ENCODE peak calls at places on chromosomes 1 and 21, in four cellular contexts. E is K562, P is H9, W is fibroblast of lung. O is an unnamed sample.

GRCh38 chr1:167627865-167628641 is 2.0 kb upstream of the RCSD1 start:
- DNase-seq in E (peak), P (no peak), W (no peak), O (no peak)

GRCh38 chr1:29901618-29902017 is 665.3 kb downstream of the PTPRU start:
- DNase-seq in E (no peak), P (peak), W (no peak), O (no peak)

GRCh38 chr1:245858683-245859509 is 648.2 kb downstream of the SMYD3 start:
- DNase-seq in E (no peak), P (no peak), W (peak), O (no peak)

GRCh38 chr1:225319951-225320350 is 107.9 kb downstream of the LBR start:
- DNase-seq in E (no peak), P (no peak), W (peak), O (no peak)

GRCh38 chr1:229557214-229557850 is 1.2 kb downstream of the ABCB10 start:
- DNase-seq in E (no peak), P (no peak), W (peak), O (no peak)

GRCh38 chr1:52707927-52708655 is 9.9 kb upstream of the COA7 start:
- DNase-seq in E (no peak), P (no peak), W (peak), O (no peak)

GRCh38 chr1:9655836-9656235 is 4.3 kb downstream of the PIK3CD start:
- DNase-seq in E (no peak), P (no peak), W (no peak), O (no peak)

GRCh38 chr1:66258404-66259105 is 275.4 kb upstream of the SGIP1 start:
- DNase-seq in E (no peak), P (no peak), W (no peak), O (no peak)

GRCh38 chr1:154402409-154402921 is 2.7 kb upstream of the IL6R start:
- DNase-seq in E (no peak), P (no peak), W (no peak), O (no peak)

GRCh38 chr1:98426092-98426491 is 235.4 kb upstream of the SNX7 start:
- DNase-seq in E (no peak), P (no peak), W (no peak), O (no peak)

GRCh38 chr1:241614572-241614971 is 25.6 kb downstream of the CHML start:
- DNase-seq in E (no peak), P (no peak), W (no peak), O (no peak)

GRCh38 chr21:34812510-34813265 is 143.9 kb downstream of the CLIC6 start:
- DNase-seq in E (no peak), P (no peak), W (peak), O (no peak)

GRCh38 chr1:162861101-162861500 is at the start of gene CCDC190:
- DNase-seq in E (no peak), P (peak), W (no peak), O (no peak)

GRCh38 chr1:35558374-35559316 is 1.0 kb downstream of the NCDN start:
- DNase-seq in E (no peak), P (no peak), W (no peak), O (no peak)

GRCh38 chr1:33348676-33349080 is 27.8 kb upstream of the A3GALT2 start:
- DNase-seq in E (no peak), P (no peak), W (peak), O (no peak)

GRCh38 chr1:36884029-36884701 is 150.2 kb downstream of the GRIK3 start:
- DNase-seq in E (no peak), P (peak), W (no peak), O (no peak)

GRCh38 chr1:217554849-217555248 is 76.0 kb downstream of the GPATCH2 start:
- DNase-seq in E (no peak), P (no peak), W (no peak), O (no peak)

GRCh38 chr1:232291258-232291657 is 338.7 kb downstream of the SIPA1L2 start:
- DNase-seq in E (no peak), P (no peak), W (peak), O (no peak)

GRCh38 chr21:14306143-14306907 is 76.6 kb downstream of the HSPA13 start:
- DNase-seq in E (no peak), P (no peak), W (peak), O (no peak)

GRCh38 chr1:109802136-109802900 is 38.6 kb upstream of the EPS8L3 start:
- DNase-seq in E (no peak), P (peak), W (no peak), O (no peak)

GRCh38 chr21:31459457-31459856 is 115.4 kb upstream of the TIAM1 start:
- DNase-seq in E (peak), P (peak), W (no peak), O (no peak)

GRCh38 chr1:51897699-51898031 is 19.1 kb upstream of the NRDC start:
- DNase-seq in E (no peak), P (no peak), W (peak), O (peak)

GRCh38 chr1:108570128-108570527 is 10.2 kb downstream of the EEIG2 start:
- DNase-seq in E (peak), P (peak), W (no peak), O (no peak)

GRCh38 chr1:111813440-111814304 is 58.0 kb downstream of the DDX20 start:
- DNase-seq in E (peak), P (no peak), W (no peak), O (no peak)

GRCh38 chr1:7379445-7379971 is 391.6 kb upstream of the VAMP3 start:
- DNase-seq in E (no peak), P (peak), W (peak), O (peak)

GRCh38 chr1:21175670-21176581 is 771 bp downstream of the EIF4G3 start:
- DNase-seq in E (peak), P (peak), W (no peak), O (no peak)

GRCh38 chr1:58781541-58782307 is 2.1 kb downstream of the JUN start:
- DNase-seq in E (peak), P (peak), W (peak), O (no peak)

GRCh38 chr1:87074001-87074795 is 159.8 kb downstream of the HS2ST1 start:
- DNase-seq in E (no peak), P (no peak), W (peak), O (no peak)

GRCh38 chr1:112165375-112165774 is 175.9 kb upstream of the KCND3 start:
- DNase-seq in E (no peak), P (no peak), W (no peak), O (no peak)

GRCh38 chr1:88608139-88608943 is 75.7 kb upstream of the PKN2 start:
- DNase-seq in E (peak), P (no peak), W (peak), O (no peak)

GRCh38 chr1:34419662-34420061 is 243.0 kb downstream of the C1orf94 start:
- DNase-seq in E (no peak), P (peak), W (no peak), O (no peak)

GRCh38 chr1:237864338-237865244 is 26.1 kb downstream of the ZP4 start:
- DNase-seq in E (peak), P (peak), W (peak), O (no peak)

GRCh38 chr1:176436251-176436650 is 26.7 kb upstream of the PAPPA2 start:
- DNase-seq in E (no peak), P (no peak), W (no peak), O (no peak)

GRCh38 chr1:184299076-184299790 is 87.6 kb upstream of the C1orf21 start:
- DNase-seq in E (no peak), P (no peak), W (peak), O (no peak)

GRCh38 chr21:33168886-33169285 is 60.9 kb upstream of the IFNAR2 start:
- DNase-seq in E (no peak), P (no peak), W (no peak), O (no peak)

GRCh38 chr1:162649606-162650005 is 17.3 kb downstream of the DDR2 start:
- DNase-seq in E (no peak), P (no peak), W (peak), O (no peak)

GRCh38 chr21:36545776-36546511 is 66.0 kb upstream of the CLDN14 start:
- DNase-seq in E (no peak), P (no peak), W (no peak), O (no peak)

GRCh38 chr1:188715566-188715965 is 1762.1 kb downstream of the BRINP3 start:
- DNase-seq in E (no peak), P (no peak), W (no peak), O (no peak)

GRCh38 chr1:54579337-54579781 is 31.3 kb downstream of the ACOT11 start:
- DNase-seq in E (no peak), P (no peak), W (no peak), O (no peak)

DNA sequence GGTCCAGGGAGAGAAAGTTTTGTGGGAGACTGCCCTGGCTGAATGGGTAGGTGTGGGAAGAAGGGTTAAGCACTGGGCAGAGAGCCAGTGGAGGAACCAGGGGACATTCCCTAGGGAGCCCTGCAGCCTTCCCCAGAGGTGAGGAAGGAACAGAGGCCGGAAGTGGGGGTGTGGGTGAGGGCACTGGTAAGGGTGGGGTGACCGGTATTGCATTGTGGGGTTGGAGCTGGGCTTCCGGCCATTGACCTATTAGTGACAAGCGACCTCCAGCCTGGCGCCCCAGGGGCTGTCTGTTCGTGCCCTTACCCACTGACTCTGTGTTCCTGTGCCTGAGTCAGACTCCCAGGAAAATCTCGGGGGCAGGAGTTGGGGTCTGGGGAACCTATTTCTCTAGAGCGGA is 3.5 kb upstream of the TSPAN1 start:
- DNase-seq in E (no peak), P (no peak), W (no peak), O (no peak)
- H2AFZ ChIP-seq in E (no peak), P (no peak), W (no peak), O (no peak)

DNA sequence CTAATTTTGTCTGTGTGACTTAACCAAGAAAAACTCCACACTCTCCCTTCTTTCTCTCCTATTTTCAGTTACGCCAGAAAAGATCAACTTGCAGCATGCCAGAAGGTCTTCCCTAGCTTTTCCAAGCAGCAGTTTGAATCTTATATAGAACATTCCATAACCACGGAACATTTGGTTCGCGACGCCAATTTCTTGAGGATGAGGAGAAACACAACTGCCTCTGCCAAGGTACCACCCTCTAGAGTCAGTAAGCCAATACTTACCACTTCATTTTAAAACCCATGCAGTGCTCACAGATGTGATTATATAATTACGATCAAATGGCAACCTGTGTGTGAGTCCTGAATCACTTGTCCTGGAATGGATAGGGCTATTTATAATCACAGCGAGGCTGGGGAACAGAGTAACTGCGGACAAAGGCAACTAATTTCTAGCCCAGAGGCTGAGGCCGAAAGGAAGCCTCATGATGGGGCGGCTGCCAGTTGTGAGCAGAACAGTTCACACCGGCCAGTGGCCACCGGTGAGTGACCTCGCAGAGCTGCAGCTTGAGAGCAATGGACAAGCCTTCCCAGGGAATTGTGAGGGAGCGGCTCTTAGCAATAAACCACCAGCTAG is 43.2 kb upstream of the BACE2 start:
- DNase-seq in E (no peak), P (no peak), W (no peak), O (no peak)
- H2AFZ ChIP-seq in E (no peak), P (no peak), W (no peak), O (peak)

GRCh38 chr1:114648503-114648902 is 21.3 kb downstream of the DENND2C start:
- DNase-seq in E (peak), P (no peak), W (no peak), O (no peak)
- H2AFZ ChIP-seq in E (no peak), P (no peak), W (no peak), O (no peak)

GRCh38 chr1:234897365-234897699 is 231.3 kb downstream of the TOMM20 start:
- DNase-seq in E (no peak), P (no peak), W (no peak), O (no peak)

GRCh38 chr1:234898455-234899033 is 230.1 kb downstream of the TOMM20 start:
- DNase-seq in E (no peak), P (no peak), W (no peak), O (no peak)

GRCh38 chr1:234897754-234898454 is 230.7 kb downstream of the TOMM20 start:
- DNase-seq in E (no peak), P (no peak), W (no peak), O (no peak)

GRCh38 chr1:234900601-234901000 is 228.0 kb downstream of the TOMM20 start:
- DNase-seq in E (no peak), P (no peak), W (no peak), O (no peak)

GRCh38 chr1:234899041-234899787 is 229.4 kb downstream of the TOMM20 start:
- DNase-seq in E (no peak), P (no peak), W (no peak), O (no peak)
- H2AFZ ChIP-seq in E (peak), P (no peak), W (no peak), O (no peak)

DNA sequence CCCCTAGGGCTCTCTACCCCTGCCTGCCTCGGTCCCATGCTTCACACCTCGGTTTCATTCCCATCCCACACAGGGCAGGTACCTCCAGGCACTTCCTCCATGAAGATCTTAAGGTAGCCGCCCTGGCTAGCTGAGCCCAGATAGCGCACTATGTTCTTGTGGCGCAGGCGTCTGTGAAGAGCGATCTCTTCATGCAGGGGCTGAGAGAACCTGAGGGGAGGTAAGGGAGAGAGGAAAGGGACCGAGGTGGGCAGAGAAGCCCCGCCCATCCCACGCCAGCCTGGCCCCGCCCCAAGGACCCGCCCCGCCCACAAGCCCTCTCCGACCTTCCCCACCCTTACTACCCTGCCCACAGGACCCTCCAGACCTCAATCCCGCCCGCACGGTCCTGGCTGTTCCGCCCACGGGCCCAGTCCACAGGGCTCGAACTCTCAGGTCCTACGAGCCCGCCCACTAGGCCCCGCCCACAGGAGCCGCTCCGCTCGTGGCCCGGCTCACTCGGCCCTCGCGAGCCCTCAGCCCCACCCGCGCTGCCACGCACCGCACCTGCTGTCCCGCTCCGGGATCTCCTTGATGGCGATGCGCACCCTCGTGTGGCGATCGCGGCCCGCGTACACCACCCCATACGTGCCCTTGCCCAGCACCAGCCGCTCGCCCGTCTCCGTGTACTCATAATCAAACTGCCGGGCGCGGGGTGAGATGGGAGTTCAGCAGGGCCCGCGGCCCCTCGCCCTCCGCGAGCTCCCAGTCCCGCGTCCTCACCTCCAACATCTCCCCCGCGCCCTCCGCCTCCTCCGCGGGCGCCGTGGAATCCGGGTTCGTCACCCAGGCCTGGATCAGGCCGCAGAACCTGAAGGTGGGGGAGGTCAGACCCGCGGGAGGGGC is 6.4 kb downstream of the MAP3K6 start:
- DNase-seq in E (peak), P (peak), W (no peak), O (no peak)
- H2AFZ ChIP-seq in E (peak), P (no peak), W (no peak), O (no peak)

GRCh38 chr1:244311784-244312532 is 139.8 kb downstream of the ADSS2 start:
- DNase-seq in E (no peak), P (no peak), W (no peak), O (no peak)
- H2AFZ ChIP-seq in E (no peak), P (no peak), W (peak), O (peak)

DNA sequence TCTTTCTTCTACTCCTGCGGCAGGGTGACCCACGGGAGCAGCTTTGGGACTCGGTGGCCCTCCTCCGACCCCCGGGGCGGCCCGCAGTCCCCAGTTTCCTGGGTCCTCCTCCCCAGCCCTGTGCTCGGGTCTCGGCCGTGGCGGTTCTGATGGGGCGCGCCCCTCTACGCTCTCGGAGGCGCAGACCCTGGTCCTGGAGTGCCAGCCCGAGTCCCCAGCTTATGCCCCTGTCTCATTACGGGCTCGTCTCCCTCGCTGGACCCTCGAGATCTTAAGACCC is 430 bp downstream of the BTG2 start:
- DNase-seq in E (no peak), P (no peak), W (no peak), O (no peak)
- H2AFZ ChIP-seq in E (peak), P (no peak), W (no peak), O (no peak)

DNA sequence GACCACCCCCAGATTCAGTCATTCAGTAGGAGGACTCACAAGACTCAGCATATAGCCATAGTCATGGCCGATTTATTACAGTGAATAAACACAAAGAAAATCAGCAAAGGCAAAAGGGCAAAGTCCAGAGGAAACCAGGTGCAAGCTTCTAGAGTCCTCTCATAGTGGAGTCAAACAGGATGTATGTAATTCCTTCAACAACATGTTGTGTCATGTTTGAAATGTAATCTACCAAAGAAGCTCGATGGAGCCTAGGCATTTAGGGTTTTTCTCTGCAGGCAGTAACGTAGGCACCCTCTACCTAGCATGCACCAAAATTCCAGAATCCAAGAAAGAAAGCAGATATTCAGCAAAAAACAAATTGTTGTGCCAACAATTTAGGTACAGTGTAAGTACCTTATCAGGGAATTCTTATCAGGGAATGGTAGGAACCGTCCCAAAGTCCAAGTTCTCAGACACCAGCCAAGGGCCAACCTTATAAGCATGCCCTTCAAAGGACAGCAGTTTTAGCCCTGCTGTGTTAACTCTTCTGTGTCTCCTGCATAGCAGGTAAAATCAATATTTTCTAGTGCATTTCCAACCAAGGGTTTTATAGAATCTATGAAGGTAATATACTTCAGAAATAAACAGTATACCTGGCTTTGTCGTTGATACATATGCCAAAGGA is 16.1 kb upstream of the SLAMF6 start:
- DNase-seq in E (no peak), P (no peak), W (no peak), O (no peak)
- H2AFZ ChIP-seq in E (peak), P (no peak), W (no peak), O (peak)

GRCh38 chr1:200150721-200151120 is 123.2 kb downstream of the NR5A2 start:
- DNase-seq in E (peak), P (no peak), W (peak), O (no peak)
- H2AFZ ChIP-seq in E (peak), P (no peak), W (no peak), O (no peak)

DNA sequence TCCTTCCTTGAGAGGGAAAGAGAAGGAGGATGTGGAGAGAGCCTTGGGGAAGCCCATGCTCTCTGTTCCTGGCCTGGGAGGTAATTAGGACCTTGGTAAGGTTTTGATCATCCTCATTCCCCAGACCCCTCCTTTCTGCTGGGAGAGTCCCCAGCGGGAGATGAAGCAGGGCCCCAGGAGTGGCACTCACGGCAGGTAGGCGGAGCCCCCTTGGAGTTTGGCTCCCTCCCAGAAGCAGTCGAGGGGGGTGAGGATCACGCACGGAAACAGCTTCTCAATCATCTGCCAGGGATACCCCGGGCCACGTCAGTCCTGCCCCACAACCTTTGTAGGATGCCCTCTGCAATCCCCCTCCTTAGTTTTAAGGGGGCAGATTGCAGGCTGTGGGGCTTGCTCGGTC is 11.5 kb downstream of the PTCH2 start:
- DNase-seq in E (peak), P (no peak), W (no peak), O (no peak)
- H2AFZ ChIP-seq in E (peak), P (no peak), W (no peak), O (no peak)

O was measured in keratinocyte.